ENCODE peak calls at places on chromosomes 11 and 22, in four cellular contexts. Q is HepG2, S is SK-N-SH, R is K562. T is an unnamed sample.

GRCh38 chr11:119880143-119880542 is 151.1 kb upstream of the NECTIN1 start:
- DNase-seq in Q (no peak), S (no peak), R (no peak), T (no peak)

GRCh38 chr11:76674517-76675400 is 4.2 kb upstream of the LRRC32 start:
- DNase-seq in Q (no peak), S (no peak), R (no peak), T (no peak)

GRCh38 chr22:47190276-47190956 is 428.0 kb downstream of the TBC1D22A start:
- DNase-seq in Q (no peak), S (no peak), R (no peak), T (no peak)

GRCh38 chr11:103824116-103824515 is 212.3 kb upstream of the DDI1 start:
- DNase-seq in Q (no peak), S (no peak), R (no peak), T (no peak)

GRCh38 chr11:11265994-11266606 is 87.0 kb downstream of the CSNK2A3 start:
- DNase-seq in Q (no peak), S (peak), R (peak), T (peak)

GRCh38 chr11:113578715-113579250 is 103.6 kb upstream of the DRD2 start:
- DNase-seq in Q (no peak), S (no peak), R (no peak), T (no peak)

GRCh38 chr11:122235615-122236014 is 119.6 kb upstream of the BLID start:
- DNase-seq in Q (no peak), S (no peak), R (no peak), T (no peak)

GRCh38 chr22:32203181-32204105 is 1.4 kb downstream of the RFPL2 start:
- DNase-seq in Q (no peak), S (peak), R (no peak), T (no peak)

GRCh38 chr11:1382429-1382828 is 7.3 kb upstream of the BRSK2 start:
- DNase-seq in Q (no peak), S (no peak), R (no peak), T (no peak)

GRCh38 chr11:75476716-75477613 is 44.0 kb upstream of the KLHL35 start:
- DNase-seq in Q (no peak), S (no peak), R (peak), T (no peak)

GRCh38 chr22:50563410-50564160 is 866 bp upstream of the SYCE3 start:
- DNase-seq in Q (peak), S (peak), R (no peak), T (no peak)

GRCh38 chr11:124078591-124078990 is 36.7 kb upstream of the VWA5A start:
- DNase-seq in Q (no peak), S (no peak), R (no peak), T (no peak)

GRCh38 chr22:48883211-48883960 is 944.3 kb downstream of the BRD1 start:
- DNase-seq in Q (no peak), S (no peak), R (no peak), T (no peak)

GRCh38 chr11:843818-844692 is 1.4 kb downstream of the TSPAN4 start:
- DNase-seq in Q (peak), S (no peak), R (peak), T (no peak)

GRCh38 chr11:3108183-3108721 is 51.0 kb upstream of the CARS1 start:
- DNase-seq in Q (no peak), S (peak), R (no peak), T (no peak)

GRCh38 chr22:39839917-39840510 is 53.5 kb downstream of the ENTHD1 start:
- DNase-seq in Q (no peak), S (no peak), R (peak), T (no peak)

GRCh38 chr11:66371627-66372415 is at the start of gene SLC29A2:
- DNase-seq in Q (no peak), S (peak), R (peak), T (peak)

GRCh38 chr11:77710358-77710757 is 72.8 kb upstream of the CLNS1A start:
- DNase-seq in Q (peak), S (no peak), R (no peak), T (no peak)

GRCh38 chr11:100525635-100526034 is 161.5 kb upstream of the ARHGAP42 start:
- DNase-seq in Q (no peak), S (no peak), R (no peak), T (peak)

GRCh38 chr11:62689421-62690183 is at the start of gene LRRN4CL:
- DNase-seq in Q (no peak), S (peak), R (no peak), T (no peak)

GRCh38 chr11:119726585-119727522 is 2.1 kb downstream of the NECTIN1 start:
- DNase-seq in Q (no peak), S (no peak), R (no peak), T (no peak)

GRCh38 chr11:8032576-8033311 is 45.6 kb downstream of the EIF3F start:
- DNase-seq in Q (no peak), S (peak), R (no peak), T (no peak)

GRCh38 chr11:79206951-79207350 is 233.9 kb downstream of the TENM4 start:
- DNase-seq in Q (no peak), S (no peak), R (no peak), T (no peak)

GRCh38 chr22:24768537-24769374 is 5.8 kb downstream of the PIWIL3 start:
- DNase-seq in Q (peak), S (peak), R (peak), T (peak)
- TF ChIP-seq ELF1 in Q (no peak), S (no peak), R (no peak), T (no peak)

GRCh38 chr11:125457814-125458343 is 38.2 kb downstream of the FEZ1 start:
- DNase-seq in Q (peak), S (no peak), R (peak), T (no peak)
- TF ChIP-seq ELF1 in Q (no peak), S (no peak), R (no peak), T (no peak)

DNA sequence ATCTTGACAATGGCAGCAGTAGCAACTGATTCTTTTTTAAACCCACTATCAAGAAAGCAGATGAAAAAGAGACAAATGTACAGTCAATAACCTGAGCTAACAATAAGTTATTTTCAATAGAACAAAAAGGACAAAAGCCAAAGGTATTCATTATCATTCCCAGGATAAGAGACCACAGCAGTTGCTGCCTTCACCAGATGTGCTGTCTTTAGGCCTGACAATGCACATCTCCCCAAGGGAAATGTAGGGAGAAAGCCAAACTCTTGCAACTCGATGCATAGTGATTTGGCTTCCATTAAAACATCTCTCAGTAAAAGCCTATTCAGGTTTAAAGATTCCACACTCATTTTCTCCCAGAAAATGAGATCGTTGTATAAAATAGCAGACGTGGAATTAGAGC is 210.7 kb downstream of the METTL15 start:
- DNase-seq in Q (no peak), S (no peak), R (no peak), T (no peak)
- TF ChIP-seq ELF1 in Q (no peak), S (no peak), R (no peak), T (no peak)

GRCh38 chr11:60394666-60395343 is 1.5 kb upstream of the MS4A14 start:
- DNase-seq in Q (no peak), S (no peak), R (no peak), T (no peak)

GRCh38 chr11:60390389-60390788 is 5.9 kb upstream of the MS4A14 start:
- DNase-seq in Q (no peak), S (no peak), R (no peak), T (no peak)

GRCh38 chr11:60389279-60389910 is 6.9 kb upstream of the MS4A14 start:
- DNase-seq in Q (no peak), S (no peak), R (no peak), T (no peak)
- TF ChIP-seq ELF1 in Q (no peak), S (no peak), R (no peak), T (no peak)

DNA sequence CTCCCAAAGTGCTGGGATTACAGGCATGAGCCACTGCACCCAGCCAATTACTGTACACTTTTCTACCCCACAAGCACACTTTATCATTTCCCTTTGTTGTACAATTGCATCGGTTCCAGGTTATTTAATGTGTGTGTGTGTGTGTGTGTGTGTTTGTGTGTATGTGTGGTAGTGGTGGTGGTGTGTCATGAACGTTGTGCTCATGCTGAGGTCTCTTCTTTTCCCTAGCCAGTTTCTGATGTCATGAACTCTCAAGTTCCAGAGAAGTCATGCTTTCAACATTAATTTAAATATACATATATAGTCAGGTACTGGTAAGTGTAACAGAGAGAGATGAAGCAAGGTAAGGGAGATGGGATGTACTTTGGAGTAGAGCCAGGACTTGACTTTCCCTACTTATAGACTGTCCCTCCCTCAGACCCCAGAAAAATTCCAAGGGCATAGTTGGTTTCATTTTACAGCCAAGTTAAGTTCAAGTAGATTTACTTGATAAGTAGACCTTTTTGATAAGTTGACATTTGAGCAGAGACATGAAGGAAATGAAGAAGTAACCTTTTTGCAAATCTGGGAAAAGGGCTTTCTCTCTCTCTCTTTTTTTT is 42.7 kb downstream of the WEE1 start:
- DNase-seq in Q (no peak), S (no peak), R (no peak), T (no peak)
- TF ChIP-seq ELF1 in Q (no peak), S (no peak), R (no peak), T (no peak)